ENCODE peak calls at places on chromosome 3, in eight cellular contexts. Y is brain microvascular endothelial cell; H is breast epithelium; N is CD8-positive, alpha-beta T cell; F is lower lobe of right lung; I is cardiac fibroblast; R is PC-9; V is AG04450. A is an unnamed sample.

GRCh38 chr3:28924744-28925360 is 356.0 kb upstream of the RBMS3 start:
- DNase-seq in Y (peak; percentile 38), H (no peak), N (no peak), F (no peak), I (no peak), R (no peak), V (no peak), A (peak; percentile 33)

GRCh38 chr3:74532446-74532845 is 82.0 kb downstream of the CNTN3 start:
- DNase-seq in Y (peak; percentile 49), H (no peak), N (no peak), F (no peak), I (peak; percentile 69), R (no peak), V (peak; percentile 30), A (peak; percentile 89)

GRCh38 chr3:115275897-115276296 is 128.8 kb upstream of the ZBTB20 start:
- DNase-seq in Y (no peak), H (no peak), N (no peak), F (no peak), I (peak; percentile 60), R (no peak), V (no peak), A (peak; percentile 55)

GRCh38 chr3:148360046-148360445 is 337.7 kb upstream of the AGTR1 start:
- DNase-seq in Y (peak; percentile 19), H (no peak), N (no peak), F (no peak), I (peak; percentile 23), R (no peak), V (peak; percentile 38), A (peak; percentile 11)

GRCh38 chr3:55720614-55721013 is 233.5 kb upstream of the WNT5A start:
- DNase-seq in Y (peak; percentile 27), H (no peak), N (no peak), F (no peak), I (peak; percentile 5), R (peak; percentile 8), V (no peak), A (peak; percentile 40)

GRCh38 chr3:11651477-11651876 is 7.8 kb upstream of the VGLL4 start:
- DNase-seq in Y (no peak), H (no peak), N (no peak), F (no peak), I (no peak), R (no peak), V (no peak), A (no peak)

GRCh38 chr3:5096368-5096767 is 25.7 kb upstream of the ARL8B start:
- DNase-seq in Y (no peak), H (no peak), N (no peak), F (no peak), I (peak; percentile 3), R (no peak), V (no peak), A (no peak)

GRCh38 chr3:5122741-5123706 is 932 bp downstream of the ARL8B start:
- DNase-seq in Y (peak; percentile 47), H (no peak), N (no peak), F (peak; percentile 52), I (peak; percentile 88), R (peak; percentile 29), V (no peak), A (peak; percentile 76)

GRCh38 chr3:68306571-68306970 is 625.8 kb downstream of the TAFA4 start:
- DNase-seq in Y (no peak), H (no peak), N (no peak), F (no peak), I (no peak), R (peak; percentile 1), V (no peak), A (no peak)

GRCh38 chr3:27060336-27060735 is 308.8 kb downstream of the NEK10 start:
- DNase-seq in Y (no peak), H (no peak), N (no peak), F (no peak), I (no peak), R (no peak), V (no peak), A (no peak)

GRCh38 chr3:46480481-46481195 is 15.9 kb upstream of the LTF start:
- DNase-seq in Y (no peak), H (peak; percentile 40), N (no peak), F (no peak), I (no peak), R (no peak), V (no peak), A (no peak)
- H3K4me3 ChIP-seq in Y (no peak overlapping the region), H (no peak overlapping the region), N (no peak overlapping the region), F (no peak overlapping the region), I (no peak overlapping the region), R (no peak overlapping the region), V (no peak overlapping the region), A (no peak overlapping the region)

GRCh38 chr3:126746395-126747177 is 42.5 kb downstream of the CHCHD6 start:
- DNase-seq in Y (peak; percentile 83), H (no peak), N (no peak), F (peak; percentile 74), I (peak; percentile 68), R (peak; percentile 66), V (no peak), A (peak; percentile 45)
- TF ChIP-seq CTCF in Y (peak; percentile 44), H (no peak), N (no peak), F (no peak), I (peak; percentile 12), R (no peak), V (peak; percentile 26), A (no peak)

GRCh38 chr3:169143471-169143870 is 520.0 kb downstream of the MECOM start:
- DNase-seq in Y (no peak), H (no peak), N (no peak), F (no peak), I (no peak), R (no peak), V (no peak), A (no peak)

GRCh38 chr3:169146112-169146665 is 517.3 kb downstream of the MECOM start:
- DNase-seq in Y (peak; percentile 62), H (no peak), N (no peak), F (peak; percentile 70), I (peak; percentile 82), R (peak; percentile 69), V (no peak), A (peak; percentile 9)

GRCh38 chr3:169144691-169145090 is 518.8 kb downstream of the MECOM start:
- DNase-seq in Y (peak; percentile 1), H (no peak), N (no peak), F (no peak), I (peak; percentile 35), R (no peak), V (no peak), A (no peak)

GRCh38 chr3:169145551-169145950 is 518.0 kb downstream of the MECOM start:
- DNase-seq in Y (no peak), H (no peak), N (no peak), F (no peak), I (no peak), R (no peak), V (no peak), A (no peak)

GRCh38 chr3:169144271-169144670 is 519.2 kb downstream of the MECOM start:
- DNase-seq in Y (no peak), H (no peak), N (no peak), F (no peak), I (no peak), R (no peak), V (no peak), A (no peak)
- H3K4me3 ChIP-seq in Y (peak overlapping the region; percentile 76), H (peak overlapping the region; percentile 4), N (no peak overlapping the region), F (peak overlapping the region; percentile 57), I (peak overlapping the region; percentile 73), R (peak overlapping the region; percentile 91), V (peak overlapping the region; percentile 76), A (no peak overlapping the region)

GRCh38 chr3:65170357-65171090 is 482.7 kb upstream of the ADAMTS9 start:
- DNase-seq in Y (peak; percentile 94), H (peak; percentile 80), N (no peak), F (peak; percentile 54), I (peak; percentile 98), R (no peak), V (peak; percentile 26), A (peak; percentile 97)
- TF ChIP-seq CTCF in Y (peak; percentile 59), H (peak; percentile 7), N (no peak), F (peak; percentile 36), I (peak; percentile 48), R (peak; percentile 52), V (peak; percentile 31), A (peak; percentile 49)

GRCh38 chr3:157059661-157060060 is 100.3 kb downstream of the CCNL1 start:
- DNase-seq in Y (no peak), H (no peak), N (no peak), F (no peak), I (no peak), R (no peak), V (no peak), A (no peak)
- H3K4me3 ChIP-seq in Y (no peak overlapping the region), H (no peak overlapping the region), N (no peak overlapping the region), F (no peak overlapping the region), I (no peak overlapping the region), R (no peak overlapping the region), V (no peak overlapping the region), A (no peak overlapping the region)

GRCh38 chr3:50630394-50630793 is 13.4 kb downstream of the MAPKAPK3 start:
- DNase-seq in Y (no peak), H (no peak), N (no peak), F (no peak), I (no peak), R (no peak), V (no peak), A (no peak)

GRCh38 chr3:50632450-50632849 is 15.5 kb downstream of the MAPKAPK3 start:
- DNase-seq in Y (no peak), H (no peak), N (no peak), F (no peak), I (no peak), R (no peak), V (no peak), A (no peak)

GRCh38 chr3:50628601-50629000 is 11.7 kb downstream of the MAPKAPK3 start:
- DNase-seq in Y (no peak), H (no peak), N (no peak), F (no peak), I (no peak), R (no peak), V (no peak), A (no peak)

GRCh38 chr3:50633233-50633795 is 16.4 kb downstream of the MAPKAPK3 start:
- DNase-seq in Y (no peak), H (no peak), N (no peak), F (no peak), I (no peak), R (no peak), V (no peak), A (no peak)

DNA sequence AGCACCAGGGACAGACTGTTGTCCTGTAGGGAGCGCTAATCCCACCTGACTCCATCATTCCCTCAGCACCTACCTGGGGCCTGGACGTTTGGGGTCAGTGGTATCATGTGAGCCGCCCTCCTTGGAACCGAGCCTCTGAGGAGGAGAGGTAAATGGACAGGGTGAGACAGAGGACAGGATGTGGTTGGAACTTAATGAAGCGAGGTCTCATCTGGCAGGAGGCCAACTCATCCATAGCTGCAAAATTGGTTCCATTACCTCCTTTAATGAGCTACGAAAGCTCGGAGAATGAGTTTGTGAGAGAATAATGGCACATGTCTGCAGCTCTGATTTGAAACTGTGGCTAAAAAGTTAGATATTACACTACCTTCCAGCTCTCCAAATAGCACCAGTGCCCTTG is 14.0 kb downstream of the MAPKAPK3 start:
- DNase-seq in Y (no peak), H (no peak), N (no peak), F (no peak), I (no peak), R (no peak), V (no peak), A (no peak)
- TF ChIP-seq CTCF in Y (no peak), H (no peak), N (no peak), F (no peak), I (no peak), R (no peak), V (no peak), A (no peak)

A was measured in fibroblast of mammary gland.